ENCODE peak calls at places on chromosomes 12 and 14, in four cellular contexts. J is RWPE2, F is transverse colon, I is cardiac muscle cell. S is an unnamed sample.

GRCh38 chr12:109686523-109686922 is 27.1 kb upstream of the FAM222A start:
- DNase-seq in J (no peak), F (no peak), I (no peak), S (no peak)

GRCh38 chr14:102049258-102050025 is 37.4 kb downstream of the HSP90AA1 start:
- DNase-seq in J (no peak), F (no peak), I (no peak), S (no peak)

GRCh38 chr14:55339770-55340169 is 68.5 kb downstream of the FBXO34 start:
- DNase-seq in J (no peak), F (no peak), I (peak; percentile 9), S (peak; percentile 7)

GRCh38 chr12:5997260-5997659 is 52.2 kb upstream of the ANO2 start:
- DNase-seq in J (no peak), F (no peak), I (no peak), S (no peak)

GRCh38 chr12:92442782-92443181 is 260.0 kb upstream of the PLEKHG7 start:
- DNase-seq in J (no peak), F (no peak), I (peak; percentile 57), S (no peak)

GRCh38 chr14:93977790-93978581 is 1.6 kb upstream of the ASB2 start:
- DNase-seq in J (no peak), F (peak; percentile 54), I (no peak), S (no peak)

GRCh38 chr12:107650977-107651376 is 34.6 kb upstream of the PWP1 start:
- DNase-seq in J (no peak), F (no peak), I (no peak), S (no peak)

GRCh38 chr12:109530301-109530685 is 43.0 kb downstream of the MMAB start:
- DNase-seq in J (no peak), F (no peak), I (no peak), S (no peak)

GRCh38 chr14:104633276-104633861 is 28.8 kb upstream of the TMEM179 start:
- DNase-seq in J (no peak), F (no peak), I (no peak), S (no peak)

GRCh38 chr14:50047274-50047676 is 69.1 kb downstream of the VCPKMT start:
- DNase-seq in J (no peak), F (peak; percentile 70), I (no peak), S (peak; percentile 74)

GRCh38 chr14:56120091-56120632 is 2.0 kb downstream of the PELI2 start:
- DNase-seq in J (no peak), F (no peak), I (peak; percentile 84), S (no peak)

GRCh38 chr12:105330283-105330937 is at the start of gene C12orf75:
- DNase-seq in J (peak; percentile 83), F (peak; percentile 84), I (peak; percentile 67), S (peak; percentile 92)

GRCh38 chr12:20451759-20452158 is 83.4 kb downstream of the PDE3A start:
- DNase-seq in J (no peak), F (no peak), I (peak; percentile 84), S (no peak)

GRCh38 chr14:50801706-50802105 is 29.3 kb downstream of the NIN start:
- DNase-seq in J (no peak), F (no peak), I (no peak), S (no peak)

GRCh38 chr12:46786774-46787173 is 39.0 kb downstream of the SLC38A4 start:
- DNase-seq in J (no peak), F (no peak), I (peak; percentile 1), S (no peak)

GRCh38 chr12:121536929-121537813 is 43.7 kb downstream of the KDM2B start:
- DNase-seq in J (no peak), F (peak; percentile 88), I (peak; percentile 76), S (peak; percentile 85)

GRCh38 chr12:67813509-67813908 is 165.0 kb downstream of the DYRK2 start:
- DNase-seq in J (no peak), F (no peak), I (no peak), S (no peak)

GRCh38 chr12:80861636-80862378 is 75.9 kb downstream of the LIN7A start:
- DNase-seq in J (no peak), F (no peak), I (peak; percentile 66), S (no peak)

GRCh38 chr14:37221073-37221472 is 23.3 kb downstream of the MIPOL1 start:
- DNase-seq in J (no peak), F (no peak), I (no peak), S (no peak)

GRCh38 chr14:81221579-81222102 is 882 bp upstream of the GTF2A1 start:
- DNase-seq in J (no peak), F (no peak), I (peak; percentile 29), S (no peak)

GRCh38 chr14:94562941-94563883 is 2.0 kb downstream of the SERPINA4 start:
- DNase-seq in J (peak; percentile 53), F (no peak), I (no peak), S (peak; percentile 14)

GRCh38 chr14:51872396-51872795 is 12.0 kb downstream of the GNG2 start:
- DNase-seq in J (no peak), F (no peak), I (no peak), S (no peak)

GRCh38 chr14:51869426-51870113 is 9.2 kb downstream of the GNG2 start:
- DNase-seq in J (no peak), F (no peak), I (no peak), S (no peak)

GRCh38 chr14:51871846-51872245 is 11.4 kb downstream of the GNG2 start:
- DNase-seq in J (no peak), F (no peak), I (no peak), S (no peak)

GRCh38 chr14:51868405-51868804 is 8.0 kb downstream of the GNG2 start:
- DNase-seq in J (no peak), F (no peak), I (no peak), S (no peak)

DNA sequence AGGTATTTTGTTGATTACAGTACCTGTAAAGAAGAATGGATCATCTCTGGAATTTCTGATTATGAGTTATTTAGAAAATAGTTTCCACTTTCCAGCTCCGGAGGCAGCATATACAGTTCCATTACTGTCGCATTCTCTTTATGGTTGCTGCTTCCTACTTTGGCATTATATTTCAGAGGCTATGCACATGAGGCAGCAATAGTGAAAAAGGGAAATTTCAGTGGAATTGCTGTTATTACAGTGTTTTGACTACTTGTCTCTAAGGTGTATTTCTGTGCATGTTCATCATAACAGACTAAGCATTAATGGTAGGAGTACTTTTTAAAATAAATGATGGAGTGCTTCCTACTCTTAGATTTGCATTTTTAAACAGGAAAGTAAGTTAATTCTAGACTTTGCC is 10.2 kb downstream of the GNG2 start:
- DNase-seq in J (no peak), F (no peak), I (no peak), S (no peak)
- H3K4me1 ChIP-seq in J (peaks cover 16% of the 10 kb centered on the region), F (no peaks in the 10 kb centered on the region), I (no peaks in the 10 kb centered on the region), S (peaks cover 26% of the 10 kb centered on the region)

GRCh38 chr12:583251-583869 is 79.9 kb downstream of the NINJ2 start:
- DNase-seq in J (no peak), F (no peak), I (no peak), S (peak; percentile 71)
- TF ChIP-seq CTCF in J (no peak), F (no peak), I (no peak), S (no peak)

GRCh38 chr12:78501825-78502224 is 362.7 kb upstream of the SYT1 start:
- DNase-seq in J (no peak), F (no peak), I (no peak), S (no peak)
- H3K4me3 ChIP-seq in J (no peak overlapping the region), F (no peak overlapping the region), I (no peak overlapping the region), S (no peak overlapping the region)

DNA sequence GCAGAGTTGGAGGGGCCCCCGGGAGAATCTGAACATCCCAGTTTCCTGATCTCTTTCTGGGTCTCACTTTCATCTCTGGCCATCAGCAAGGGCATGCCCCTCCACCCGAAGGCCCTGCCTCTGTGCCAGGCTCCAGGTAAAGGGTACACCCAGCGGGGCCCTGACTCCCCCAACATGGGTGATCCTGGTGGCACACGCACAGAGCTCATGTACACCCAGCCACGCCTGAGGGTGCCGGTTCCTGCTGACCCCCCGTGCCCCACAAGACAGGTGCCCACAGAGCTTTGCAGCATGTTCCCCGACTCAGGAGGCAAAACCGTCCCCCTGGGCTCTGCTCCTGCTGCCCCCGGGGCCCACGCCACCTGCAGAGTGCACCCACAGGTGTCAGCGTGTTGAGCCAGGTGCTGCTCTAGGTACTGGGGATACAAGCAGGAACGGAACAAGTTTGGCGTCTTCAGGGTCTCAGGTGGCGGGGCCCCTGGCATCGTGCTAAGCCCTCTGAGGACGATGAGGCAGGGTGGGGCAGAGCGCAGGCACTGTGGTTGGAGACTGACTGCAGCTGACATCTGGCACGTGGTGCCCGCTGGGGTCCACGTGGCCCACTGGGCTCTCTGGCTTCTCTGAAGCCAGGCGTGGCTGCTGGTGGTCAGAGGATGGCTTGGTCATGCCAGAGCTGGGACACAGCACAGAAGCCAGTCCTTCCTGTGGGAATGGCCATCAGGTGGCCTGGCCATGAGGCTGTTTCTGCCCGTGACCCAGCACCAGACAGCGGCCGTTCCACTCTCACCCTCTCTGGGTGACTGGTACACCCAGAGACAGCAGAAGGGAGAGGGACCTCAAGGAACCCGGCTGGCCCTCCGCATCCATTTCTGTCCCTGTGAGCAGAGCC is 13.8 kb downstream of the BAG5 start:
- DNase-seq in J (peak; percentile 79), F (peak; percentile 7), I (no peak), S (no peak)
- H3K4me1 ChIP-seq in J (peaks cover 13% of the 10 kb centered on the region), F (peaks cover 31% of the 10 kb centered on the region), I (no peaks in the 10 kb centered on the region), S (no peaks in the 10 kb centered on the region)

DNA sequence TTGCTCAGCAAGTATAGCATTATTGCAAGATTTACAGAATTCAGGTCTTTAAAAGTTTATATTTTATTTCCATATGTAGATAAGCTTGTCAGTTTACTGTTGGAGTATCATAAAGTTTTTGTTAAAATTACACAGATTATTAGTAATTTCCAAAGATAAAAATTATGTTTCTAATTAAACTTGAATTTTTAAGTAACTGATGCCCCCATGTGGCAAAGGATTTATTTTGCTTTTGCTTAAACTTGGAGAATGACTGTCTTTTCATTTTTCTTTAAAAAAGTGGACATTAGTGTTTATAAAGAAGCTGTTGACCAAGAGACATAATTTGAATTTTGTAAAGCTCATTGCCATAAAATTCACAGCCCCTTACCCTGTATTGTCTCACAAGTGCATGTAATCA is 45.8 kb downstream of the ETNK1 start:
- DNase-seq in J (no peak), F (no peak), I (peak; percentile 31), S (no peak)
- TF ChIP-seq CTCF in J (peak; percentile 37), F (no peak), I (peak; percentile 31), S (peak; percentile 36)

GRCh38 chr14:75979641-75980422 is 2.0 kb downstream of the TGFB3 start:
- DNase-seq in J (no peak), F (peak; percentile 16), I (peak; percentile 40), S (no peak)

GRCh38 chr14:75980856-75981255 is 939 bp downstream of the TGFB3 start:
- DNase-seq in J (no peak), F (no peak), I (peak; percentile 40), S (no peak)

GRCh38 chr14:75977544-75977943 is 4.3 kb downstream of the TGFB3 start:
- DNase-seq in J (no peak), F (no peak), I (no peak), S (no peak)

GRCh38 chr14:75978249-75978731 is 3.5 kb downstream of the TGFB3 start:
- DNase-seq in J (no peak), F (peak; percentile 19), I (no peak), S (no peak)

GRCh38 chr14:75979071-75979571 is 2.7 kb downstream of the TGFB3 start:
- DNase-seq in J (no peak), F (peak; percentile 23), I (peak; percentile 66), S (peak; percentile 54)
- H3K4me3 ChIP-seq in J (no peak overlapping the region), F (no peak overlapping the region), I (no peak overlapping the region), S (no peak overlapping the region)